ENCODE peak calls at places on chromosomes 2 and 18, in seven cellular contexts. T is adrenal gland, G is KBM-7, F is CD14-positive monocyte, Q is retina, L is WTC11, J is MCF 10A. Z is an unnamed sample.

GRCh38 chr2:54858021-54858681 is 134.7 kb downstream of the EML6 start:
- DNase-seq in T (no peak), G (no peak), F (no peak), Q (no peak), L (no peak), J (peak), Z (no peak)

GRCh38 chr2:175855794-175856453 is 146.1 kb downstream of the LNPK start:
- DNase-seq in T (peak), G (no peak), F (no peak), Q (no peak), L (no peak), J (peak), Z (no peak)

GRCh38 chr2:176976766-176977165 is 235.8 kb upstream of the HNRNPA3 start:
- DNase-seq in T (no peak), G (no peak), F (no peak), Q (no peak), L (no peak), J (no peak), Z (no peak)

GRCh38 chr2:179336782-179337534 is 72.3 kb upstream of the SESTD1 start:
- DNase-seq in T (no peak), G (no peak), F (no peak), Q (peak), L (no peak), J (peak), Z (no peak)

GRCh38 chr2:235534608-235535422 is 41.0 kb downstream of the AGAP1 start:
- DNase-seq in T (no peak), G (no peak), F (no peak), Q (peak), L (no peak), J (no peak), Z (no peak)

GRCh38 chr2:123502926-123503325 is 522.2 kb upstream of the CNTNAP5 start:
- DNase-seq in T (no peak), G (no peak), F (no peak), Q (no peak), L (no peak), J (peak), Z (no peak)

GRCh38 chr2:195027947-195028346 is 629.1 kb upstream of the SLC39A10 start:
- DNase-seq in T (no peak), G (no peak), F (no peak), Q (peak), L (no peak), J (no peak), Z (peak)

GRCh38 chr18:56716692-56717146 is 65.6 kb downstream of the WDR7 start:
- DNase-seq in T (no peak), G (peak), F (no peak), Q (no peak), L (no peak), J (no peak), Z (no peak)

GRCh38 chr18:79507076-79507545 is 111.4 kb downstream of the NFATC1 start:
- DNase-seq in T (peak), G (peak), F (peak), Q (peak), L (peak), J (no peak), Z (no peak)

GRCh38 chr2:9300829-9301453 is 94.3 kb downstream of the ASAP2 start:
- DNase-seq in T (no peak), G (peak), F (no peak), Q (no peak), L (no peak), J (no peak), Z (no peak)

GRCh38 chr2:49129034-49129433 is 25.3 kb downstream of the FSHR start:
- DNase-seq in T (no peak), G (no peak), F (no peak), Q (peak), L (no peak), J (no peak), Z (no peak)

GRCh38 chr2:11662882-11663281 is 7.1 kb downstream of the NTSR2 start:
- DNase-seq in T (no peak), G (no peak), F (no peak), Q (no peak), L (no peak), J (no peak), Z (no peak)

GRCh38 chr2:233689498-233689897 is 3.2 kb upstream of the UGT1A6 start:
- DNase-seq in T (no peak), G (no peak), F (no peak), Q (no peak), L (no peak), J (no peak), Z (no peak)

GRCh38 chr2:235979753-235980459 is 188.3 kb downstream of the GBX2 start:
- DNase-seq in T (no peak), G (no peak), F (peak), Q (no peak), L (no peak), J (no peak), Z (no peak)

GRCh38 chr2:9095690-9096089 is 92.2 kb upstream of the MBOAT2 start:
- DNase-seq in T (no peak), G (peak), F (no peak), Q (peak), L (peak), J (no peak), Z (peak)

GRCh38 chr2:30354150-30354549 is 92.9 kb upstream of the LCLAT1 start:
- DNase-seq in T (no peak), G (no peak), F (no peak), Q (no peak), L (no peak), J (no peak), Z (no peak)

GRCh38 chr2:168114021-168114420 is 133.4 kb downstream of the STK39 start:
- DNase-seq in T (no peak), G (no peak), F (no peak), Q (no peak), L (no peak), J (no peak), Z (no peak)

GRCh38 chr2:27020337-27020948 is 12.3 kb upstream of the TMEM214 start:
- DNase-seq in T (peak), G (no peak), F (no peak), Q (no peak), L (no peak), J (no peak), Z (no peak)

GRCh38 chr2:40367032-40367431 is 84.9 kb downstream of the SLC8A1 start:
- DNase-seq in T (no peak), G (no peak), F (no peak), Q (peak), L (no peak), J (no peak), Z (no peak)

GRCh38 chr2:241047253-241048010 is 49.0 kb downstream of the SNED1 start:
- DNase-seq in T (no peak), G (no peak), F (no peak), Q (no peak), L (no peak), J (no peak), Z (no peak)

GRCh38 chr18:73669299-73669698 is 478.3 kb downstream of the FBXO15 start:
- DNase-seq in T (no peak), G (no peak), F (no peak), Q (no peak), L (no peak), J (peak), Z (no peak)

GRCh38 chr2:45170976-45171514 is 161.8 kb upstream of the SIX2 start:
- DNase-seq in T (no peak), G (no peak), F (no peak), Q (peak), L (no peak), J (peak), Z (no peak)

GRCh38 chr2:39058101-39058500 is 62.8 kb downstream of the SOS1 start:
- DNase-seq in T (no peak), G (no peak), F (no peak), Q (no peak), L (no peak), J (no peak), Z (no peak)

GRCh38 chr2:7758065-7758759 is 841.0 kb downstream of the RNF144A start:
- DNase-seq in T (no peak), G (no peak), F (no peak), Q (no peak), L (no peak), J (no peak), Z (no peak)

GRCh38 chr2:136049991-136050573 is 64.7 kb upstream of the DARS1 start:
- DNase-seq in T (no peak), G (no peak), F (no peak), Q (peak), L (no peak), J (no peak), Z (no peak)

GRCh38 chr2:105734762-105735538 is 9.8 kb upstream of the NCK2 start:
- DNase-seq in T (no peak), G (peak), F (no peak), Q (no peak), L (no peak), J (peak), Z (no peak)

GRCh38 chr2:183608747-183609146 is 484.5 kb downstream of the NUP35 start:
- DNase-seq in T (no peak), G (no peak), F (no peak), Q (no peak), L (no peak), J (no peak), Z (no peak)

Z was measured in H9.